ENCODE peak calls at places on chromosome 11, in five cellular contexts. One of them, this sample, is unnamed.

GRCh38 chr11:66112640-66113098 is 42.6 kb downstream of the PACS1 start:
- DNase-seq in ELR: peak; percentile 91
- DNase-seq in NCI-H1092 treated with DMSO at 0.1 percent for 48 hours: no peak
- DNase-seq in brain microvascular endothelial cell: peak; percentile 63
- DNase-seq in PC-3: peak; percentile 92
- DNase-seq in this sample: peak; percentile 70

GRCh38 chr11:35618497-35619029 is 303 bp downstream of the FJX1 start:
- DNase-seq in ELR: peak; percentile 63
- DNase-seq in NCI-H1092 treated with DMSO at 0.1 percent for 48 hours: no peak
- DNase-seq in brain microvascular endothelial cell: no peak
- DNase-seq in PC-3: peak; percentile 34
- DNase-seq in this sample: peak; percentile 67

GRCh38 chr11:92820860-92821259 is 148.6 kb upstream of the MTNR1B start:
- DNase-seq in ELR: no peak
- DNase-seq in NCI-H1092 treated with DMSO at 0.1 percent for 48 hours: no peak
- DNase-seq in brain microvascular endothelial cell: no peak
- DNase-seq in PC-3: no peak
- DNase-seq in this sample: no peak

GRCh38 chr11:72191961-72192381 is at the start of gene FOLR1:
- DNase-seq in ELR: peak; percentile 36
- DNase-seq in NCI-H1092 treated with DMSO at 0.1 percent for 48 hours: no peak
- DNase-seq in brain microvascular endothelial cell: no peak
- DNase-seq in PC-3: peak; percentile 44
- DNase-seq in this sample: no peak

GRCh38 chr11:112856591-112856990 is 104.6 kb upstream of the NCAM1 start:
- DNase-seq in ELR: no peak
- DNase-seq in NCI-H1092 treated with DMSO at 0.1 percent for 48 hours: no peak
- DNase-seq in brain microvascular endothelial cell: no peak
- DNase-seq in PC-3: no peak
- DNase-seq in this sample: no peak

GRCh38 chr11:134074346-134074745 is 5.5 kb downstream of the JAM3 start:
- DNase-seq in ELR: no peak
- DNase-seq in NCI-H1092 treated with DMSO at 0.1 percent for 48 hours: no peak
- DNase-seq in brain microvascular endothelial cell: peak; percentile 62
- DNase-seq in PC-3: no peak
- DNase-seq in this sample: peak; percentile 21

GRCh38 chr11:488579-488978 is 18.5 kb downstream of the RNH1 start:
- DNase-seq in ELR: no peak
- DNase-seq in NCI-H1092 treated with DMSO at 0.1 percent for 48 hours: no peak
- DNase-seq in brain microvascular endothelial cell: no peak
- DNase-seq in PC-3: no peak
- DNase-seq in this sample: no peak

GRCh38 chr11:126585388-126586302 is 230.2 kb downstream of the ST3GAL4 start:
- DNase-seq in ELR: peak; percentile 96
- DNase-seq in NCI-H1092 treated with DMSO at 0.1 percent for 48 hours: peak; percentile 95
- DNase-seq in brain microvascular endothelial cell: peak; percentile 97
- DNase-seq in PC-3: peak; percentile 93
- DNase-seq in this sample: peak; percentile 97

GRCh38 chr11:33692013-33692504 is 8.6 kb downstream of the C11orf91 start:
- DNase-seq in ELR: peak; percentile 98
- DNase-seq in NCI-H1092 treated with DMSO at 0.1 percent for 48 hours: peak; percentile 85
- DNase-seq in brain microvascular endothelial cell: peak; percentile 97
- DNase-seq in PC-3: peak; percentile 96
- DNase-seq in this sample: peak; percentile 98

GRCh38 chr11:77789731-77790476 is 30.6 kb downstream of the RSF1 start:
- DNase-seq in ELR: no peak
- DNase-seq in NCI-H1092 treated with DMSO at 0.1 percent for 48 hours: no peak
- DNase-seq in brain microvascular endothelial cell: no peak
- DNase-seq in PC-3: no peak
- DNase-seq in this sample: no peak

GRCh38 chr11:6099577-6099976 is 7.9 kb upstream of the OR56B4 start:
- DNase-seq in ELR: no peak
- DNase-seq in NCI-H1092 treated with DMSO at 0.1 percent for 48 hours: no peak
- DNase-seq in brain microvascular endothelial cell: no peak
- DNase-seq in PC-3: no peak
- DNase-seq in this sample: no peak

GRCh38 chr11:43868852-43869567 is 11.6 kb upstream of the ALKBH3 start:
- DNase-seq in ELR: peak; percentile 72
- DNase-seq in NCI-H1092 treated with DMSO at 0.1 percent for 48 hours: no peak
- DNase-seq in brain microvascular endothelial cell: peak; percentile 79
- DNase-seq in PC-3: peak; percentile 39
- DNase-seq in this sample: peak; percentile 28

GRCh38 chr11:6321961-6322362 is 1.7 kb upstream of the CAVIN3 start:
- DNase-seq in ELR: peak; percentile 83
- DNase-seq in NCI-H1092 treated with DMSO at 0.1 percent for 48 hours: no peak
- DNase-seq in brain microvascular endothelial cell: peak; percentile 11
- DNase-seq in PC-3: peak; percentile 37
- DNase-seq in this sample: peak; percentile 71

GRCh38 chr11:6681949-6682348 is 1.2 kb downstream of the MRPL17 start:
- DNase-seq in ELR: peak; percentile 22
- DNase-seq in NCI-H1092 treated with DMSO at 0.1 percent for 48 hours: no peak
- DNase-seq in brain microvascular endothelial cell: peak; percentile 15
- DNase-seq in PC-3: peak; percentile 8
- DNase-seq in this sample: no peak

GRCh38 chr11:132430352-132431091 is 1060.1 kb downstream of the NTM start:
- DNase-seq in ELR: no peak
- DNase-seq in NCI-H1092 treated with DMSO at 0.1 percent for 48 hours: peak; percentile 64
- DNase-seq in brain microvascular endothelial cell: no peak
- DNase-seq in PC-3: no peak
- DNase-seq in this sample: no peak

GRCh38 chr11:69702769-69703510 is 882 bp downstream of the FGF19 start:
- DNase-seq in ELR: no peak
- DNase-seq in NCI-H1092 treated with DMSO at 0.1 percent for 48 hours: no peak
- DNase-seq in brain microvascular endothelial cell: no peak
- DNase-seq in PC-3: no peak
- DNase-seq in this sample: no peak

GRCh38 chr11:119169272-119169719 is 771 bp downstream of the NLRX1 start:
- DNase-seq in ELR: peak; percentile 42
- DNase-seq in NCI-H1092 treated with DMSO at 0.1 percent for 48 hours: no peak
- DNase-seq in brain microvascular endothelial cell: no peak
- DNase-seq in PC-3: peak; percentile 72
- DNase-seq in this sample: peak; percentile 50

GRCh38 chr11:70140859-70141489 is 62.1 kb upstream of the FADD start:
- DNase-seq in ELR: no peak
- DNase-seq in NCI-H1092 treated with DMSO at 0.1 percent for 48 hours: no peak
- DNase-seq in brain microvascular endothelial cell: no peak
- DNase-seq in PC-3: no peak
- DNase-seq in this sample: no peak

GRCh38 chr11:8640305-8640932 is 42.0 kb downstream of the TRIM66 start:
- DNase-seq in ELR: no peak
- DNase-seq in NCI-H1092 treated with DMSO at 0.1 percent for 48 hours: no peak
- DNase-seq in brain microvascular endothelial cell: no peak
- DNase-seq in PC-3: no peak
- DNase-seq in this sample: no peak

GRCh38 chr11:11519184-11519583 is 102.6 kb downstream of the GALNT18 start:
- DNase-seq in ELR: no peak
- DNase-seq in NCI-H1092 treated with DMSO at 0.1 percent for 48 hours: no peak
- DNase-seq in brain microvascular endothelial cell: no peak
- DNase-seq in PC-3: no peak
- DNase-seq in this sample: no peak

GRCh38 chr11:44885065-44885777 is 65.5 kb downstream of the TP53I11 start:
- DNase-seq in ELR: no peak
- DNase-seq in NCI-H1092 treated with DMSO at 0.1 percent for 48 hours: no peak
- DNase-seq in brain microvascular endothelial cell: no peak
- DNase-seq in PC-3: no peak
- DNase-seq in this sample: no peak

GRCh38 chr11:76612226-76612625 is 58.3 kb downstream of the LRRC32 start:
- DNase-seq in ELR: no peak
- DNase-seq in NCI-H1092 treated with DMSO at 0.1 percent for 48 hours: no peak
- DNase-seq in brain microvascular endothelial cell: no peak
- DNase-seq in PC-3: no peak
- DNase-seq in this sample: no peak

GRCh38 chr11:78074756-78075155 is 4.9 kb downstream of the NDUFC2 start:
- DNase-seq in ELR: peak; percentile 22
- DNase-seq in NCI-H1092 treated with DMSO at 0.1 percent for 48 hours: no peak
- DNase-seq in brain microvascular endothelial cell: no peak
- DNase-seq in PC-3: no peak
- DNase-seq in this sample: peak; percentile 33

GRCh38 chr11:1828542-1828941 is 6.2 kb upstream of the SYT8 start:
- DNase-seq in ELR: no peak
- DNase-seq in NCI-H1092 treated with DMSO at 0.1 percent for 48 hours: no peak
- DNase-seq in brain microvascular endothelial cell: no peak
- DNase-seq in PC-3: no peak
- DNase-seq in this sample: no peak

GRCh38 chr11:72641900-72642814 is 32.1 kb downstream of the PDE2A start:
- DNase-seq in ELR: peak; percentile 57
- DNase-seq in NCI-H1092 treated with DMSO at 0.1 percent for 48 hours: no peak
- DNase-seq in brain microvascular endothelial cell: no peak
- DNase-seq in PC-3: peak; percentile 40
- DNase-seq in this sample: peak; percentile 46

GRCh38 chr11:70650075-70650909 is 252.0 kb downstream of the CTTN start:
- DNase-seq in ELR: peak; percentile 51
- DNase-seq in NCI-H1092 treated with DMSO at 0.1 percent for 48 hours: no peak
- DNase-seq in brain microvascular endothelial cell: peak; percentile 64
- DNase-seq in PC-3: peak; percentile 90
- DNase-seq in this sample: peak; percentile 83

GRCh38 chr11:84339796-84340195 is 1053.6 kb upstream of the CCDC90B start:
- DNase-seq in ELR: no peak
- DNase-seq in NCI-H1092 treated with DMSO at 0.1 percent for 48 hours: no peak
- DNase-seq in brain microvascular endothelial cell: no peak
- DNase-seq in PC-3: no peak
- DNase-seq in this sample: no peak

GRCh38 chr11:71428861-71429435 is 19.2 kb downstream of the DHCR7 start:
- DNase-seq in ELR: no peak
- DNase-seq in NCI-H1092 treated with DMSO at 0.1 percent for 48 hours: no peak
- DNase-seq in brain microvascular endothelial cell: no peak
- DNase-seq in PC-3: no peak
- DNase-seq in this sample: no peak